ENCODE peak calls at places on chromosomes 4 and X, in six cellular contexts. W is WTC11, X is H1, I is GM12878, Q is K562, U is HepG2. G is an unnamed sample.

GRCh38 chrX:7689791-7690412 is 153.1 kb upstream of the VCX start:
- DNase-seq in W (no peak), I (no peak), X (no peak), U (no peak), Q (no peak), G (no peak)

GRCh38 chr4:105725623-105726022 is 17.0 kb downstream of the GSTCD start:
- DNase-seq in I (no peak), W (no peak), U (no peak), Q (no peak), X (no peak), G (no peak)

GRCh38 chr4:53476232-53477037 is 99.0 kb downstream of the FIP1L1 start:
- DNase-seq in Q (no peak), W (no peak), I (no peak), U (no peak), X (no peak), G (no peak)

GRCh38 chrX:119505945-119506344 is 37.7 kb downstream of the SLC25A5 start:
- DNase-seq in Q (no peak), W (no peak), I (no peak), U (peak), X (no peak), G (no peak)

GRCh38 chrX:74248889-74249288 is 55.1 kb upstream of the ZCCHC13 start:
- DNase-seq in Q (no peak), U (no peak), W (peak), X (no peak), I (no peak), G (no peak)

GRCh38 chr4:159227378-159227777 is 124.5 kb downstream of the RAPGEF2 start:
- DNase-seq in I (no peak), W (no peak), X (no peak), U (no peak), Q (no peak), G (no peak)

GRCh38 chr4:185149392-185149791 is 6.3 kb downstream of the SLC25A4 start:
- DNase-seq in I (no peak), Q (no peak), X (no peak), W (no peak), U (no peak), G (no peak)

GRCh38 chrX:42778096-42778495 is at the start of gene PPP1R2C:
- DNase-seq in X (no peak), U (no peak), W (no peak), Q (no peak), I (no peak), G (no peak)

GRCh38 chrX:49001521-49002090 is 458 bp downstream of the GRIPAP1 start:
- DNase-seq in U (peak), W (peak), Q (peak), X (peak), I (peak), G (peak)

GRCh38 chr4:15755321-15755750 is 22.8 kb upstream of the CD38 start:
- DNase-seq in Q (no peak), I (no peak), X (no peak), U (no peak), W (no peak), G (no peak)

GRCh38 chrX:16610121-16610565 is 39.8 kb upstream of the S100G start:
- DNase-seq in X (no peak), I (no peak), Q (no peak), U (no peak), W (no peak), G (no peak)

GRCh38 chr4:42119916-42120315 is 32.5 kb downstream of the BEND4 start:
- DNase-seq in W (no peak), X (no peak), Q (no peak), I (no peak), U (no peak), G (no peak)

GRCh38 chr4:52107336-52107735 is 56.2 kb downstream of the SPATA18 start:
- DNase-seq in X (no peak), U (no peak), I (no peak), Q (no peak), W (no peak), G (no peak)

DNA sequence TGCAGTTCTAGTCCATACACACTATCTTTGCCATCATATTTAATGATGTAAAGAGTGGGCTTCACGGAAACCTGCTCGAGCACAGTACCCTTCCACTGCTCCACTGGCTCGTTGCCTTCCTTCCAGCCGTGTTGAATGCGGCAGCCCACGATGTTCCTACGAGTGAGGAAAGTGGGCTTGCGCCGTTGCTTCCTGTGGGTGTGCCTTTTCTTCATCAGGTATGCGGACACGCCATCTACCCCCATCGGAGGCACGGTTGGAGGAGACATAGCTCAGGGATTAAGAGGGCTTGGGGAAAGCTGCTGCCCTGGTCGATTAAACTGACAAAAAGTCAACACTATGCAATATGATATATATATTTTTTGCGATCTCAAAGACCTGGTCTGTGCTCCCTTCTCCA is 581 bp downstream of the SPIN4 start:
- DNase-seq in Q (peak), U (peak), W (no peak), X (no peak), I (peak), G (peak)
- TF ChIP-seq SP1 in Q (no peak), U (no peak), W (no peak), X (no peak), I (no peak), G (no peak)

GRCh38 chr4:170089274-170089742 is 448 bp downstream of the AADAT start:
- DNase-seq in X (no peak), U (peak), Q (no peak), I (no peak), W (peak), G (peak)
- TF ChIP-seq SP1 in X (no peak), U (no peak), Q (no peak), I (no peak), W (no peak), G (no peak)

GRCh38 chr4:30953799-30954198 is 233.6 kb downstream of the PCDH7 start:
- DNase-seq in X (no peak), W (no peak), I (no peak), U (no peak), Q (no peak), G (no peak)

GRCh38 chr4:30952526-30953219 is 232.5 kb downstream of the PCDH7 start:
- DNase-seq in X (no peak), Q (no peak), W (no peak), I (no peak), U (no peak), G (no peak)

GRCh38 chr4:30959781-30960485 is 239.8 kb downstream of the PCDH7 start:
- DNase-seq in Q (no peak), W (no peak), I (no peak), U (no peak), X (no peak), G (no peak)

DNA sequence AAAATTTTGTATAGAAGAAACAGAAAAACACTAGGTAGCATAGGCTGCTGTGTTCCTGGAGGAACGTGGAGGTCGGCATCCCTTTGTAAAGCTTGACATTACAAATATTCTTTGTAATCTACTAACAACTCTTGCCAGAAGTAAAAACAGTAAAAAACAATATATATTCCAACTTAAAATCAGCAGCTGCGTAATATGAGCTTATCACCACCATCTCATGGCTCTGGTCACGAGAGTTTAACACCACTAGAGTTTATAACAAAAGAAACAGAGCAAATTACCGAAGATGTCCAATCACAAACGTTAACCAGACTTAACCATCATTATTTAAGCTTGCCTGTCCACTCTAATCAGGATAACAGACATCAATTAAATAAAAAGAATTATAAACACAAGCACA is 236.7 kb downstream of the PCDH7 start:
- DNase-seq in I (no peak), U (no peak), W (no peak), X (no peak), Q (no peak), G (no peak)
- TF ChIP-seq SP1 in I (no peak), U (no peak), W (no peak), X (no peak), Q (no peak), G (no peak)

GRCh38 chr4:113154281-113154680 is 104.8 kb downstream of the ANK2 start:
- DNase-seq in W (no peak), X (no peak), I (no peak), U (no peak), Q (no peak), G (no peak)

GRCh38 chr4:113148925-113149324 is 99.5 kb downstream of the ANK2 start:
- DNase-seq in X (no peak), U (no peak), I (no peak), W (no peak), Q (no peak), G (no peak)

GRCh38 chr4:113147498-113148231 is 98.2 kb downstream of the ANK2 start:
- DNase-seq in Q (no peak), U (peak), X (no peak), W (no peak), I (no peak), G (no peak)

GRCh38 chr4:113157086-113157857 is 107.8 kb downstream of the ANK2 start:
- DNase-seq in I (no peak), U (no peak), W (no peak), X (no peak), Q (no peak), G (no peak)

GRCh38 chr4:113153529-113154101 is 104.2 kb downstream of the ANK2 start:
- DNase-seq in U (peak), W (no peak), X (no peak), I (no peak), Q (no peak), G (peak)
- TF ChIP-seq SP1 in U (no peak), W (no peak), X (no peak), I (no peak), Q (no peak), G (no peak)

GRCh38 chr4:43525646-43526045 is 633.1 kb downstream of the GRXCR1 start:
- DNase-seq in U (no peak), W (no peak), I (no peak), Q (no peak), X (no peak), G (no peak)
- TF ChIP-seq SP1 in U (no peak), W (no peak), I (no peak), Q (no peak), X (no peak), G (no peak)

G was measured in HEK293T.